ENCODE peak calls at places on chromosomes 12 and 14, in nine cellular contexts. One of them, this sample, is unnamed.
A peak's percentile ranks its signal among the peaks of the same experiment; 100 is the strongest.

GRCh38 chr12:117733292-117733805 is 235.4 kb downstream of the KSR2 start:
- DNase-seq in A549: no peak
- DNase-seq in adrenal gland: no peak
- DNase-seq in stomach: no peak
- DNase-seq in K562: no peak
- DNase-seq in Peyer's patch: no peak
- DNase-seq in ovary: no peak
- DNase-seq in GM12878: no peak
- DNase-seq in breast epithelium: no peak
- DNase-seq in this sample: no peak

GRCh38 chr12:28248555-28249127 is 58.4 kb downstream of the CCDC91 start:
- DNase-seq in A549: no peak
- DNase-seq in adrenal gland: no peak
- DNase-seq in stomach: no peak
- DNase-seq in K562: no peak
- DNase-seq in Peyer's patch: no peak
- DNase-seq in ovary: no peak
- DNase-seq in GM12878: no peak
- DNase-seq in breast epithelium: no peak
- DNase-seq in this sample: no peak

GRCh38 chr12:43586646-43587245 is 34.7 kb upstream of the ADAMTS20 start:
- DNase-seq in A549: no peak
- DNase-seq in adrenal gland: no peak
- DNase-seq in stomach: no peak
- DNase-seq in K562: no peak
- DNase-seq in Peyer's patch: no peak
- DNase-seq in ovary: no peak
- DNase-seq in GM12878: no peak
- DNase-seq in breast epithelium: no peak
- DNase-seq in this sample: no peak

GRCh38 chr12:19946549-19946948 is 421.8 kb upstream of the PDE3A start:
- DNase-seq in A549: peak; percentile 82
- DNase-seq in adrenal gland: no peak
- DNase-seq in stomach: no peak
- DNase-seq in K562: no peak
- DNase-seq in Peyer's patch: no peak
- DNase-seq in ovary: no peak
- DNase-seq in GM12878: no peak
- DNase-seq in breast epithelium: no peak
- DNase-seq in this sample: no peak

GRCh38 chr14:105064001-105064400 is 1.2 kb downstream of the GPR132 start:
- DNase-seq in A549: no peak
- DNase-seq in adrenal gland: no peak
- DNase-seq in stomach: no peak
- DNase-seq in K562: no peak
- DNase-seq in Peyer's patch: no peak
- DNase-seq in ovary: no peak
- DNase-seq in GM12878: no peak
- DNase-seq in breast epithelium: no peak
- DNase-seq in this sample: no peak

GRCh38 chr12:1282670-1283361 is 291.8 kb downstream of the ERC1 start:
- DNase-seq in A549: no peak
- DNase-seq in adrenal gland: no peak
- DNase-seq in stomach: no peak
- DNase-seq in K562: no peak
- DNase-seq in Peyer's patch: no peak
- DNase-seq in ovary: peak; percentile 61
- DNase-seq in GM12878: no peak
- DNase-seq in breast epithelium: no peak
- DNase-seq in this sample: no peak

GRCh38 chr12:5525783-5526367 is 94.0 kb downstream of the NTF3 start:
- DNase-seq in A549: no peak
- DNase-seq in adrenal gland: no peak
- DNase-seq in stomach: no peak
- DNase-seq in K562: no peak
- DNase-seq in Peyer's patch: no peak
- DNase-seq in ovary: no peak
- DNase-seq in GM12878: no peak
- DNase-seq in breast epithelium: no peak
- DNase-seq in this sample: no peak

GRCh38 chr12:66692170-66692569 is 13.3 kb upstream of the GRIP1 start:
- DNase-seq in A549: no peak
- DNase-seq in adrenal gland: no peak
- DNase-seq in stomach: no peak
- DNase-seq in K562: no peak
- DNase-seq in Peyer's patch: no peak
- DNase-seq in ovary: no peak
- DNase-seq in GM12878: no peak
- DNase-seq in breast epithelium: no peak
- DNase-seq in this sample: no peak

GRCh38 chr12:46177842-46178608 is 90.8 kb downstream of the SLC38A1 start:
- DNase-seq in A549: no peak
- DNase-seq in adrenal gland: no peak
- DNase-seq in stomach: no peak
- DNase-seq in K562: no peak
- DNase-seq in Peyer's patch: no peak
- DNase-seq in ovary: no peak
- DNase-seq in GM12878: peak; percentile 58
- DNase-seq in breast epithelium: no peak
- DNase-seq in this sample: no peak

GRCh38 chr12:24960222-24960855 is 11.4 kb upstream of the BCAT1 start:
- DNase-seq in A549: peak; percentile 55
- DNase-seq in adrenal gland: peak; percentile 45
- DNase-seq in stomach: no peak
- DNase-seq in K562: peak; percentile 29
- DNase-seq in Peyer's patch: no peak
- DNase-seq in ovary: no peak
- DNase-seq in GM12878: peak; percentile 56
- DNase-seq in breast epithelium: no peak
- DNase-seq in this sample: no peak

GRCh38 chr12:67758119-67758873 is 109.8 kb downstream of the DYRK2 start:
- DNase-seq in A549: no peak
- DNase-seq in adrenal gland: no peak
- DNase-seq in stomach: no peak
- DNase-seq in K562: no peak
- DNase-seq in Peyer's patch: peak; percentile 64
- DNase-seq in ovary: no peak
- DNase-seq in GM12878: peak; percentile 42
- DNase-seq in breast epithelium: no peak
- DNase-seq in this sample: no peak

GRCh38 chr12:123621619-123622530 is 11.6 kb downstream of the EIF2B1 start:
- DNase-seq in A549: no peak
- DNase-seq in adrenal gland: no peak
- DNase-seq in stomach: no peak
- DNase-seq in K562: no peak
- DNase-seq in Peyer's patch: no peak
- DNase-seq in ovary: no peak
- DNase-seq in GM12878: no peak
- DNase-seq in breast epithelium: no peak
- DNase-seq in this sample: no peak
- TF ChIP-seq POLR2A in A549: no peak
- TF ChIP-seq POLR2A in adrenal gland: no peak
- TF ChIP-seq POLR2A in stomach: no peak
- TF ChIP-seq POLR2A in K562: peak; percentile 61
- TF ChIP-seq POLR2A in Peyer's patch: no peak
- TF ChIP-seq POLR2A in ovary: no peak
- TF ChIP-seq POLR2A in GM12878: peak; percentile 70
- TF ChIP-seq POLR2A in breast epithelium: no peak
- TF ChIP-seq POLR2A in this sample: no peak

GRCh38 chr14:53227154-53227718 is 74.1 kb upstream of the DDHD1 start:
- DNase-seq in A549: no peak
- DNase-seq in adrenal gland: no peak
- DNase-seq in stomach: no peak
- DNase-seq in K562: no peak
- DNase-seq in Peyer's patch: no peak
- DNase-seq in ovary: no peak
- DNase-seq in GM12878: no peak
- DNase-seq in breast epithelium: no peak
- DNase-seq in this sample: no peak

GRCh38 chr14:53231166-53231565 is 78.0 kb upstream of the DDHD1 start:
- DNase-seq in A549: no peak
- DNase-seq in adrenal gland: no peak
- DNase-seq in stomach: no peak
- DNase-seq in K562: no peak
- DNase-seq in Peyer's patch: no peak
- DNase-seq in ovary: no peak
- DNase-seq in GM12878: no peak
- DNase-seq in breast epithelium: no peak
- DNase-seq in this sample: no peak

GRCh38 chr14:53228966-53229365 is 75.8 kb upstream of the DDHD1 start:
- DNase-seq in A549: no peak
- DNase-seq in adrenal gland: no peak
- DNase-seq in stomach: no peak
- DNase-seq in K562: no peak
- DNase-seq in Peyer's patch: no peak
- DNase-seq in ovary: no peak
- DNase-seq in GM12878: no peak
- DNase-seq in breast epithelium: no peak
- DNase-seq in this sample: no peak

GRCh38 chr14:53226553-53226952 is 73.4 kb upstream of the DDHD1 start:
- DNase-seq in A549: no peak
- DNase-seq in adrenal gland: no peak
- DNase-seq in stomach: no peak
- DNase-seq in K562: no peak
- DNase-seq in Peyer's patch: no peak
- DNase-seq in ovary: no peak
- DNase-seq in GM12878: no peak
- DNase-seq in breast epithelium: no peak
- DNase-seq in this sample: no peak
- H3K27ac ChIP-seq in A549: no peak overlapping the region
- H3K27ac ChIP-seq in adrenal gland: no peak overlapping the region
- H3K27ac ChIP-seq in stomach: no peak overlapping the region
- H3K27ac ChIP-seq in K562: no peak overlapping the region
- H3K27ac ChIP-seq in Peyer's patch: no peak overlapping the region
- H3K27ac ChIP-seq in ovary: no peak overlapping the region
- H3K27ac ChIP-seq in GM12878: no peak overlapping the region
- H3K27ac ChIP-seq in breast epithelium: no peak overlapping the region
- H3K27ac ChIP-seq in this sample: no peak overlapping the region

GRCh38 chr14:95318399-95318834 is 1.3 kb downstream of the CLMN start:
- DNase-seq in A549: no peak
- DNase-seq in adrenal gland: no peak
- DNase-seq in stomach: no peak
- DNase-seq in K562: no peak
- DNase-seq in Peyer's patch: peak; percentile 52
- DNase-seq in ovary: no peak
- DNase-seq in GM12878: no peak
- DNase-seq in breast epithelium: peak; percentile 43
- DNase-seq in this sample: no peak
- H3K4me3 ChIP-seq in A549: peak overlapping the region; percentile 99
- H3K4me3 ChIP-seq in adrenal gland: no peak overlapping the region
- H3K4me3 ChIP-seq in stomach: peak overlapping the region; percentile 84
- H3K4me3 ChIP-seq in K562: no peak overlapping the region
- H3K4me3 ChIP-seq in Peyer's patch: peak overlapping the region; percentile 96
- H3K4me3 ChIP-seq in ovary: peak overlapping the region; percentile 88
- H3K4me3 ChIP-seq in GM12878: peak overlapping the region; percentile 94
- H3K4me3 ChIP-seq in breast epithelium: peak overlapping the region; percentile 87
- H3K4me3 ChIP-seq in this sample: peak overlapping the region; percentile 56

GRCh38 chr14:70357557-70357956 is 1.9 kb downstream of the COX16 start:
- DNase-seq in A549: no peak
- DNase-seq in adrenal gland: no peak
- DNase-seq in stomach: no peak
- DNase-seq in K562: no peak
- DNase-seq in Peyer's patch: no peak
- DNase-seq in ovary: no peak
- DNase-seq in GM12878: no peak
- DNase-seq in breast epithelium: no peak
- DNase-seq in this sample: no peak
- TF ChIP-seq POLR2A in A549: no peak
- TF ChIP-seq POLR2A in adrenal gland: no peak
- TF ChIP-seq POLR2A in stomach: no peak
- TF ChIP-seq POLR2A in K562: no peak
- TF ChIP-seq POLR2A in Peyer's patch: no peak
- TF ChIP-seq POLR2A in ovary: no peak
- TF ChIP-seq POLR2A in GM12878: no peak
- TF ChIP-seq POLR2A in breast epithelium: no peak
- TF ChIP-seq POLR2A in this sample: no peak

DNA sequence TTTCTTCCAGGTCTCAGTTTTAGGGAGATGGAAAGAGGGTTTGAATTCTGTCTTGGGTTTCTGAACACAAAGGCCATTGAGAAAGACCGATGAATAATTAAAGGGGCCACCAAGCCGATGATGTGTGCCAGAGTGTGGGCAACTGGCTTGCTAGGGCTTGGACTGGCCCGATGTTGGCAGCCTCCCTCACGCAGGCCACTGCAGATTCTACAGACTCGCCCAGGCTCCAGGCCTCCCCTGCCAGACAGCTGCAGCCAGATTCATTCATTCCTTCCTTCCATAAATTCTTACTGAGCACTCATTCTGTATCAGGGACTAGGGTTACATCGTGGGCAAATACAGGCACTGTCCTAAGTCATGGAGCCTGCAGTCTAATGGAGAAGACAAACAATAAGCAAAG is 34.9 kb downstream of the ACTN1 start:
- DNase-seq in A549: no peak
- DNase-seq in adrenal gland: no peak
- DNase-seq in stomach: no peak
- DNase-seq in K562: no peak
- DNase-seq in Peyer's patch: no peak
- DNase-seq in ovary: no peak
- DNase-seq in GM12878: no peak
- DNase-seq in breast epithelium: no peak
- DNase-seq in this sample: no peak
- H3K27ac ChIP-seq in A549: peak overlapping the region; percentile 99
- H3K27ac ChIP-seq in adrenal gland: no peak overlapping the region
- H3K27ac ChIP-seq in stomach: peak overlapping the region; percentile 91
- H3K27ac ChIP-seq in K562: no peak overlapping the region
- H3K27ac ChIP-seq in Peyer's patch: peak overlapping the region; percentile 86
- H3K27ac ChIP-seq in ovary: no peak overlapping the region
- H3K27ac ChIP-seq in GM12878: no peak overlapping the region
- H3K27ac ChIP-seq in breast epithelium: peak overlapping the region; percentile 83
- H3K27ac ChIP-seq in this sample: peak overlapping the region; percentile 75

This sample was measured in esophagus squamous epithelium.